ENCODE peak calls at places on chromosomes 16 and 17, in nine cellular contexts. A is SJSA1; N is AG08395; J is epithelial cell of esophagus; K is T-helper 9 cell; W is NCI-H460; E is DMS53; R is activated naive CD4-positive, alpha-beta T cell; F is brain microvascular endothelial cell. Y is an unnamed sample.
A peak's percentile ranks its signal among the peaks of the same experiment; 100 is the strongest.

GRCh38 chr17:34756670-34757021 is 177.3 kb downstream of the TMEM132E start:
- DNase-seq in A (no peak), N (no peak), J (no peak), K (no peak), W (no peak), E (no peak), R (no peak), F (no peak), Y (no peak)

GRCh38 chr17:81978901-81979298 is 1.5 kb downstream of the ASPSCR1 start:
- DNase-seq in A (no peak), N (no peak), J (no peak), K (no peak), W (no peak), E (no peak), R (no peak), F (no peak), Y (no peak)

GRCh38 chr16:19179890-19180490 is 11.9 kb downstream of the SYT17 start:
- DNase-seq in A (no peak), N (peak; percentile 69), J (peak; percentile 59), K (peak; percentile 4), W (peak; percentile 50), E (peak; percentile 74), R (no peak), F (peak; percentile 37), Y (peak; percentile 52)

GRCh38 chr16:31006086-31006385 is 4.4 kb downstream of the STX1B start:
- DNase-seq in A (no peak), N (no peak), J (no peak), K (no peak), W (no peak), E (no peak), R (no peak), F (no peak), Y (no peak)

GRCh38 chr17:17725853-17726720 is 44.8 kb downstream of the RAI1 start:
- DNase-seq in A (no peak), N (no peak), J (no peak), K (no peak), W (no peak), E (no peak), R (no peak), F (no peak), Y (no peak)

GRCh38 chr17:73182616-73183310 is 10.1 kb upstream of the COG1 start:
- DNase-seq in A (no peak), N (no peak), J (no peak), K (no peak), W (no peak), E (no peak), R (no peak), F (no peak), Y (no peak)

GRCh38 chr16:85515830-85516397 is 97.2 kb upstream of the GSE1 start:
- DNase-seq in A (no peak), N (no peak), J (no peak), K (no peak), W (no peak), E (peak; percentile 26), R (no peak), F (no peak), Y (no peak)

GRCh38 chr17:64232466-64233262 is 30.4 kb downstream of the TEX2 start:
- DNase-seq in A (no peak), N (no peak), J (no peak), K (no peak), W (no peak), E (no peak), R (no peak), F (no peak), Y (no peak)

GRCh38 chr17:66304304-66305174 is 2.1 kb downstream of the PRKCA start:
- DNase-seq in A (no peak), N (no peak), J (peak; percentile 15), K (peak; percentile 11), W (peak; percentile 30), E (peak; percentile 70), R (no peak), F (no peak), Y (peak; percentile 47)

GRCh38 chr17:48541036-48541573 is 3.8 kb downstream of the HOXB2 start:
- DNase-seq in A (no peak), N (no peak), J (no peak), K (no peak), W (no peak), E (no peak), R (no peak), F (no peak), Y (no peak)

GRCh38 chr17:31235110-31235509 is 61.9 kb downstream of the OMG start:
- DNase-seq in A (no peak), N (no peak), J (no peak), K (no peak), W (no peak), E (no peak), R (no peak), F (no peak), Y (no peak)

GRCh38 chr17:38552343-38552742 is 53.4 kb downstream of the SRCIN1 start:
- DNase-seq in A (no peak), N (no peak), J (no peak), K (no peak), W (no peak), E (no peak), R (no peak), F (no peak), Y (no peak)

GRCh38 chr17:10435096-10435495 is 13.3 kb upstream of the MYH8 start:
- DNase-seq in A (no peak), N (peak; percentile 24), J (no peak), K (no peak), W (no peak), E (no peak), R (no peak), F (no peak), Y (no peak)

GRCh38 chr16:80427800-80428199 is 113.0 kb upstream of the DYNLRB2 start:
- DNase-seq in A (no peak), N (no peak), J (no peak), K (no peak), W (no peak), E (no peak), R (no peak), F (no peak), Y (no peak)

GRCh38 chr17:42891539-42892152 is 9.0 kb upstream of the G6PC1 start:
- DNase-seq in A (no peak), N (peak; percentile 55), J (no peak), K (no peak), W (no peak), E (peak; percentile 27), R (no peak), F (peak; percentile 16), Y (peak; percentile 13)

GRCh38 chr17:7490144-7490543 is 6.0 kb downstream of the POLR2A start:
- DNase-seq in A (no peak), N (no peak), J (no peak), K (no peak), W (no peak), E (no peak), R (no peak), F (no peak), Y (no peak)

GRCh38 chr17:67276075-67276474 is 31.1 kb upstream of the HELZ start:
- DNase-seq in A (no peak), N (no peak), J (peak; percentile 42), K (no peak), W (no peak), E (peak; percentile 49), R (no peak), F (no peak), Y (no peak)

GRCh38 chr17:48814504-48814903 is 2.5 kb downstream of the TTLL6 start:
- DNase-seq in A (peak; percentile 62), N (peak; percentile 77), J (peak; percentile 58), K (peak; percentile 44), W (peak; percentile 56), E (peak; percentile 81), R (peak; percentile 22), F (peak; percentile 26), Y (peak; percentile 64)

GRCh38 chr16:27461483-27462171 is 59.7 kb downstream of the IL21R start:
- DNase-seq in A (no peak), N (no peak), J (peak; percentile 19), K (no peak), W (peak; percentile 8), E (no peak), R (no peak), F (no peak), Y (peak; percentile 13)

GRCh38 chr17:36703860-36704266 is 102.5 kb downstream of the MRM1 start:
- DNase-seq in A (peak; percentile 51), N (peak; percentile 66), J (peak; percentile 54), K (peak; percentile 44), W (peak; percentile 34), E (peak; percentile 36), R (peak; percentile 40), F (peak; percentile 13), Y (peak; percentile 42)

GRCh38 chr16:51152691-51153261 is 1.7 kb upstream of the SALL1 start:
- DNase-seq in A (no peak), N (peak; percentile 56), J (no peak), K (no peak), W (no peak), E (no peak), R (no peak), F (no peak), Y (peak; percentile 12)

GRCh38 chr16:86367291-86368072 is 142.8 kb upstream of the FOXF1 start:
- DNase-seq in A (no peak), N (no peak), J (no peak), K (no peak), W (no peak), E (no peak), R (no peak), F (no peak), Y (no peak)

GRCh38 chr16:73298562-73298961 is 250.6 kb upstream of the ZFHX3 start:
- DNase-seq in A (peak; percentile 50), N (no peak), J (no peak), K (no peak), W (no peak), E (no peak), R (no peak), F (peak; percentile 87), Y (peak; percentile 5)

GRCh38 chr16:20747030-20747816 is 5.6 kb upstream of the THUMPD1 start:
- DNase-seq in A (no peak), N (no peak), J (peak; percentile 8), K (no peak), W (no peak), E (peak; percentile 8), R (no peak), F (no peak), Y (no peak)

GRCh38 chr16:15879255-15879804 is 9.1 kb downstream of the CEP20 start:
- DNase-seq in A (peak; percentile 57), N (peak; percentile 85), J (peak; percentile 95), K (no peak), W (peak; percentile 73), E (peak; percentile 61), R (no peak), F (peak; percentile 66), Y (peak; percentile 96)

GRCh38 chr17:17236295-17237025 is 508 bp downstream of the FLCN start:
- DNase-seq in A (no peak), N (peak; percentile 45), J (peak; percentile 42), K (peak; percentile 4), W (no peak), E (peak; percentile 60), R (no peak), F (peak; percentile 24), Y (peak; percentile 46)

GRCh38 chr16:54426550-54426843 is 139.9 kb upstream of the IRX3 start:
- DNase-seq in A (no peak), N (no peak), J (no peak), K (no peak), W (no peak), E (no peak), R (no peak), F (no peak), Y (no peak)

GRCh38 chr17:32449963-32450362 is 5.7 kb downstream of the PSMD11 start:
- DNase-seq in A (no peak), N (no peak), J (no peak), K (no peak), W (no peak), E (no peak), R (no peak), F (no peak), Y (no peak)

GRCh38 chr17:58694302-58694701 is 1.9 kb downstream of the RAD51C start:
- DNase-seq in A (no peak), N (no peak), J (peak; percentile 5), K (no peak), W (no peak), E (no peak), R (no peak), F (no peak), Y (no peak)

GRCh38 chr17:56656961-56657360 is 63.5 kb downstream of the NOG start:
- DNase-seq in A (no peak), N (no peak), J (no peak), K (no peak), W (no peak), E (no peak), R (no peak), F (no peak), Y (no peak)

GRCh38 chr17:61400058-61400785 is 579 bp downstream of the TBX2 start:
- DNase-seq in A (no peak), N (peak; percentile 65), J (no peak), K (no peak), W (no peak), E (peak; percentile 61), R (no peak), F (no peak), Y (peak; percentile 64)